ENCODE peak calls at places on chromosome 6, in four cellular contexts. Z, G, R and Q are unnamed samples.

GRCh38 chr6:123402052-123402451 is 234.7 kb downstream of the TRDN start:
- DNase-seq in G (no peak), R (no peak), Z (no peak), Q (no peak)

GRCh38 chr6:111591370-111591900 is 14.2 kb downstream of the TRAF3IP2 start:
- DNase-seq in R (no peak), G (peak), Z (no peak), Q (peak)

GRCh38 chr6:85077098-85077497 is 312.7 kb upstream of the TBX18 start:
- DNase-seq in G (no peak), Z (no peak), R (no peak), Q (no peak)

GRCh38 chr6:99307295-99307907 is 42.1 kb downstream of the FAXC start:
- DNase-seq in R (no peak), G (no peak), Z (no peak), Q (no peak)

GRCh38 chr6:155126727-155127439 is 131.8 kb downstream of the TIAM2 start:
- DNase-seq in Z (no peak), G (peak), R (no peak), Q (no peak)

GRCh38 chr6:75024796-75025195 is 181.1 kb downstream of the COL12A1 start:
- DNase-seq in Z (no peak), G (no peak), R (no peak), Q (no peak)

GRCh38 chr6:138162104-138162946 is 586 bp downstream of the ARFGEF3 start:
- DNase-seq in Z (no peak), R (no peak), G (no peak), Q (peak)

GRCh38 chr6:160106010-160106409 is 15.6 kb upstream of the SLC22A1 start:
- DNase-seq in Z (no peak), G (no peak), R (no peak), Q (no peak)

GRCh38 chr6:129683606-129684322 is 26.2 kb downstream of the ARHGAP18 start:
- DNase-seq in Z (peak), R (peak), G (peak), Q (peak)

GRCh38 chr6:120005292-120005976 is 655.9 kb upstream of the MAN1A1 start:
- DNase-seq in R (no peak), Z (no peak), G (peak), Q (peak)

GRCh38 chr6:88843040-88843439 is 120.4 kb downstream of the RNGTT start:
- DNase-seq in Z (no peak), G (no peak), R (no peak), Q (no peak)

GRCh38 chr6:144340541-144341371 is 55.6 kb downstream of the UTRN start:
- DNase-seq in R (no peak), Z (no peak), G (peak), Q (no peak)

GRCh38 chr6:20110478-20110877 is 101.8 kb downstream of the MBOAT1 start:
- DNase-seq in R (no peak), Z (no peak), G (no peak), Q (no peak)

GRCh38 chr6:73514746-73515110 is 6.1 kb downstream of the EEF1A1 start:
- DNase-seq in G (no peak), Z (no peak), R (no peak), Q (no peak)

GRCh38 chr6:14132244-14133220 is 15.0 kb downstream of the CD83 start:
- DNase-seq in G (peak), R (no peak), Z (no peak), Q (no peak)

GRCh38 chr6:80522556-80522955 is 416.1 kb downstream of the BCKDHB start:
- DNase-seq in R (no peak), Z (no peak), G (no peak), Q (no peak)

GRCh38 chr6:153000243-153000642 is 2.3 kb downstream of the MTRF1L start:
- DNase-seq in G (no peak), Z (no peak), R (no peak), Q (no peak)

GRCh38 chr6:97674802-97675201 is 391.8 kb upstream of the MMS22L start:
- DNase-seq in R (no peak), Z (no peak), G (no peak), Q (no peak)

GRCh38 chr6:74409447-74409846 is 713.4 kb downstream of the CD109 start:
- DNase-seq in Z (no peak), R (no peak), G (peak), Q (no peak)

GRCh38 chr6:36075656-36076055 is 48.0 kb downstream of the MAPK14 start:
- DNase-seq in G (peak), Z (peak), R (no peak), Q (peak)

GRCh38 chr6:4459032-4459431 is 317.2 kb upstream of the CDYL start:
- DNase-seq in R (no peak), Z (no peak), G (peak), Q (no peak)

GRCh38 chr6:3247255-3248146 is 11.2 kb upstream of the PSMG4 start:
- DNase-seq in R (no peak), Z (peak), G (peak), Q (peak)

GRCh38 chr6:144006731-144007454 is 1.2 kb downstream of the PLAGL1 start:
- DNase-seq in Z (peak), G (no peak), R (no peak), Q (peak)

GRCh38 chr6:113774122-113774835 is 82.9 kb upstream of the MARCKS start:
- DNase-seq in R (no peak), G (no peak), Z (no peak), Q (no peak)

GRCh38 chr6:49333345-49334120 is 129.5 kb downstream of the MMUT start:
- DNase-seq in G (no peak), R (no peak), Z (no peak), Q (no peak)

DNA sequence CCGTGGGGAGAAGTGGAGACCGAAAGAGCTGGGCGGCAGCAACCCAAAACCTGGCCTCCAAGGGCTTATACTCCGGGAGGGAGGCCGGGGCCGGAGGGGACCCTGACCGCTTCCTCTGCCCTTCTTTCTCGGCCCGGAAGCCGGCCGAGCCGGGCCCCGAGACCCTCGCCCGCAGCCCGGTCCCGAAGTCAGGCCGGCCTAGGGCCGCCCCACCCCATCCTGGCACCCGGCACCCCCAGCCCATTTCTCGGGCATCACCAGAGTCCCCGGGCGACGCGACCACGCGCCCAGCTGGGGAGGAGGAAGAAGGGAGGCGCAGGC is 572 bp upstream of the ZDHHC14 start:
- DNase-seq in Z (no peak), G (no peak), R (no peak), Q (peak)
- TF ChIP-seq REST in Z (no peak), G (no peak), R (no peak), Q (no peak)

GRCh38 chr6:21653902-21654301 is 60.4 kb downstream of the SOX4 start:
- DNase-seq in R (no peak), G (no peak), Z (no peak), Q (no peak)

GRCh38 chr6:21653323-21653722 is 59.8 kb downstream of the SOX4 start:
- DNase-seq in G (no peak), Z (no peak), R (no peak), Q (no peak)

GRCh38 chr6:21648475-21649050 is 55.0 kb downstream of the SOX4 start:
- DNase-seq in G (no peak), Z (no peak), R (no peak), Q (no peak)
- TF ChIP-seq MXI1 in G (no peak), Z (no peak), R (no peak), Q (no peak)

GRCh38 chr6:6915219-6915618 is 192.5 kb upstream of the RREB1 start:
- DNase-seq in R (no peak), Z (no peak), G (no peak), Q (no peak)

GRCh38 chr6:6918216-6918983 is 189.4 kb upstream of the RREB1 start:
- DNase-seq in R (peak), G (no peak), Z (peak), Q (no peak)

GRCh38 chr6:6913346-6913745 is 194.4 kb upstream of the RREB1 start:
- DNase-seq in Z (no peak), G (no peak), R (no peak), Q (no peak)

GRCh38 chr6:6916598-6916997 is 191.2 kb upstream of the RREB1 start:
- DNase-seq in G (no peak), R (no peak), Z (no peak), Q (no peak)

DNA sequence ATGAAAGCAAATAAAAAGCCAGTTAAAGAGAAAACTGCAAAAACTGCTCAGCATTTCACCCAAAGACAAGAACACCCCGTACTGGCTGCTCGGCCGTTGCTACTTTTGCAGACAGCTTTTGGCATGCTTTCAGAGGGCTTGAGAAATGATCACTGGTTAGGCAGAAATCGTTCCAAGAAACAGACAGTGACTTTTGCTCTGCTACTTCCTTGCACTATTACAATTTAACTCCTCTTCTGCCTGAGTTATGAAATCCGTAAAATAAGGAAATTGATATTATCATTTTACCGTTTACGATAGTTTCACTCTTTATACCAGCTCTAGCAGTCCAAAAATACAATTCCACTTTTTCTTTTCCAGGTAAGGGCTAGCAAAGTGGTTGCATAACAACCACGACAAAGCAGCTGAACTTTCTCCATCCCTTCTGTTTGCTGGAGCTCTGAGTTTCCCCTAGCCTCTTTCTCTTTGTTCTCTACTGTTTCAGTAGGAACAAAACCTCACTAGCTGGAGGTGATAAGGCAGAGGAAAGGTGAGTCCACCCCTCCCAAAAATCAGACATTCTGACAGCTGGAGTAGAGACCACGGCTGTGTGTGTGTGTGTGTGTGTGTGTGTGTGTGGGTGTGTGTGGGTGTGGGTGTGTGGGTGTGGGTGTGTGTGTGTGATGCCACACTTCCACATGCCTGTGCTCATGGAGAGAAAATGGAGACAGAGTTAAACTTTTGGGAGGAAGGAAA is 191.8 kb upstream of the RREB1 start:
- DNase-seq in G (no peak), R (no peak), Z (no peak), Q (no peak)
- TF ChIP-seq REST in G (no peak), R (no peak), Z (no peak), Q (no peak)

GRCh38 chr6:168937061-168937460 is 316.6 kb downstream of the THBS2 start:
- DNase-seq in G (no peak), R (no peak), Z (no peak), Q (no peak)
- TF ChIP-seq MXI1 in G (no peak), R (no peak), Z (no peak), Q (no peak)

GRCh38 chr6:102229271-102229670 is 835.8 kb downstream of the GRIK2 start:
- DNase-seq in R (no peak), G (no peak), Z (no peak), Q (no peak)

GRCh38 chr6:102223942-102224341 is 830.4 kb downstream of the GRIK2 start:
- DNase-seq in Z (no peak), R (no peak), G (no peak), Q (no peak)
- TF ChIP-seq REST in Z (no peak), R (no peak), G (no peak), Q (no peak)

DNA sequence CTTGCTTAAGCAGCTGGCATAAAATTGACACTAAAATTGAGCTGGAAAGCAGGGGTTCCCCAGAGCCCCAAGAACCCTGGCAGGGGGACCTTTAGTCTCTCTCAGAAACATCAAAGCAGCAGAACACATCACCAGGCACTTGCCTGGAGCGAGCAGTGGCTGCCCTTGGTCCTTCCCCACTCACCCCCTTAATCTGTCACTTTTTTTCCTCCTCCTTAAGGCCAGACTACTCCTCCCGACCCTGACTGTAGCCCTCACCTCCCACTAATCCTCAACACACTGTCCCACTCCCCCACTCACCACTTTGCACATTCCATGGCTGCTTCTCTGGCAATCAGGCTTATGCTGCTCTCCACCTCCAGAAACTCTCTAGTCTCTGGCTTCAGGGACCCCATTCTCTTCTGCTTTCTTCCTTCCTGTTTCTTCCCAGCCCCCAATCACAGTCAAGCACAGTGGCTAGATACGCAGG is 472 bp upstream of the ZKSCAN4 start:
- DNase-seq in G (no peak), Z (peak), R (no peak), Q (peak)
- TF ChIP-seq MXI1 in G (no peak), Z (no peak), R (no peak), Q (no peak)

GRCh38 chr6:151349651-151350270 is 41.6 kb downstream of the ZBTB2 start:
- DNase-seq in G (no peak), Z (no peak), R (no peak), Q (no peak)
- TF ChIP-seq REST in G (no peak), Z (no peak), R (no peak), Q (no peak)

GRCh38 chr6:135880066-135880972 is 28.8 kb downstream of the PDE7B start:
- DNase-seq in G (no peak), R (peak), Z (no peak), Q (no peak)
- TF ChIP-seq MXI1 in G (no peak), R (no peak), Z (no peak), Q (no peak)

GRCh38 chr6:37137201-37137880 is 32.6 kb upstream of the PIM1 start:
- DNase-seq in R (no peak), G (peak), Z (no peak), Q (peak)
- TF ChIP-seq REST in R (no peak), G (no peak), Z (no peak), Q (peak)

GRCh38 chr6:43055966-43056365 is 2.3 kb upstream of the CUL7 start:
- DNase-seq in G (no peak), Z (no peak), R (no peak), Q (no peak)

GRCh38 chr6:43052842-43053544 is 658 bp downstream of the CUL7 start:
- DNase-seq in G (no peak), R (no peak), Z (no peak), Q (no peak)

GRCh38 chr6:43053545-43054205 is at the start of gene CUL7:
- DNase-seq in R (peak), G (peak), Z (peak), Q (peak)

GRCh38 chr6:43052225-43052841 is 1.3 kb downstream of the CUL7 start:
- DNase-seq in Z (no peak), R (no peak), G (no peak), Q (no peak)

DNA sequence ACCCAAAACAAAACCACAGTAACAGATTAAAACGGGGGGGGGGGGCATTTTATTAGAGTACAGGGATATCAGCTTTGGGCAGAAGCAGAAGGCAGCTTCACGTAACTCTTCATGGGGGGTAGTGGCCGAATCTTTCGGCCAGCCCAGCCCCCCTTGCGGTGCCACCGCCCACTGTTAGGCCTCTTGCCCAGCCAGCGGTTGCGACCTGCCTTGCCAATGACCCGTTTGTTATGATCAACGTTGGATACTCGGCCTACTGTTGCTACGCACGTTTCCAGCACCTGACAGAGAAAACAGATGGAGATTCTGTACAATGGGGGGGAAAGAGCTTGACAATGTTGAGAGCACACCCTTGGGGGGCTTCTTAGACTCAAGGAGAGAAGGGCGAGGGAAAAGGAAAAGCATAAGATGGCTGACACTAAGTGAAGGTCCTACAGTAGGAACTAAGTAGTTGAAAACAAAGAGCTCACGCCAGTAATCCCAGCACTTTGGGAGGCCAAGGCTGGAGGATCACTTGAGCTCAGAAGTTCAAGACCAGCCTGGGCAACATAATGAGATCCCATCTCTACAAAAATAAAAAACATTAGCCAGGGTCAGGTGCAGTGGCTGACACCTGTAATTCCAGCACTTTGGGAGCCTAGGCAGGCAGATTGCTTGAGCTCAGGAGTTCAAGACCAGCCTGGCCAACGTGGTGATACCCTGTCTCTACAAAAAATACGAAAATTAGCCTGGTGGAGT is 724 bp upstream of the CUL7 start:
- DNase-seq in G (no peak), Z (no peak), R (no peak), Q (peak)
- TF ChIP-seq MXI1 in G (no peak), Z (no peak), R (no peak), Q (no peak)